ENCODE peak calls at places on chromosomes 4 and X, in seven cellular contexts. One of them, this sample, is unnamed.

GRCh38 chrX:135185795-135186443 is 14.7 kb upstream of the CT55 start:
- DNase-seq in natural killer cell treated with Interleukin-12 subunit alpha and Interleukin-12 subunit beta and Interleukin-15 and Interleukin-18, amount 100 ng/mL, for 72 hours: no peak
- DNase-seq in NCI-H1694: peak
- DNase-seq in stimulated activated CD8-positive, alpha-beta memory T cell treated with anti-CD3 and anti-CD28 coated beads, Interleukin-4, amount 100 ng/mL, for 24 hours: no peak
- DNase-seq in Right ventricle myocardium inferior: no peak
- DNase-seq in hepatic stellate cell: peak
- DNase-seq in nephron progenitor cell: peak
- DNase-seq in this sample: no peak

GRCh38 chr4:38266616-38267015 is 306.4 kb downstream of the PTTG2 start:
- DNase-seq in natural killer cell treated with Interleukin-12 subunit alpha and Interleukin-12 subunit beta and Interleukin-15 and Interleukin-18, amount 100 ng/mL, for 72 hours: no peak
- DNase-seq in NCI-H1694: no peak
- DNase-seq in stimulated activated CD8-positive, alpha-beta memory T cell treated with anti-CD3 and anti-CD28 coated beads, Interleukin-4, amount 100 ng/mL, for 24 hours: no peak
- DNase-seq in Right ventricle myocardium inferior: no peak
- DNase-seq in hepatic stellate cell: peak
- DNase-seq in nephron progenitor cell: no peak
- DNase-seq in this sample: no peak

GRCh38 chr4:76233967-76234678 is 17.4 kb upstream of the FAM47E start:
- DNase-seq in natural killer cell treated with Interleukin-12 subunit alpha and Interleukin-12 subunit beta and Interleukin-15 and Interleukin-18, amount 100 ng/mL, for 72 hours: no peak
- DNase-seq in NCI-H1694: no peak
- DNase-seq in stimulated activated CD8-positive, alpha-beta memory T cell treated with anti-CD3 and anti-CD28 coated beads, Interleukin-4, amount 100 ng/mL, for 24 hours: no peak
- DNase-seq in Right ventricle myocardium inferior: no peak
- DNase-seq in hepatic stellate cell: no peak
- DNase-seq in nephron progenitor cell: no peak
- DNase-seq in this sample: no peak

GRCh38 chrX:23783569-23784486 is 855 bp downstream of the SAT1 start:
- DNase-seq in natural killer cell treated with Interleukin-12 subunit alpha and Interleukin-12 subunit beta and Interleukin-15 and Interleukin-18, amount 100 ng/mL, for 72 hours: no peak
- DNase-seq in NCI-H1694: no peak
- DNase-seq in stimulated activated CD8-positive, alpha-beta memory T cell treated with anti-CD3 and anti-CD28 coated beads, Interleukin-4, amount 100 ng/mL, for 24 hours: no peak
- DNase-seq in Right ventricle myocardium inferior: no peak
- DNase-seq in hepatic stellate cell: no peak
- DNase-seq in nephron progenitor cell: peak
- DNase-seq in this sample: peak

GRCh38 chrX:40420899-40421729 is 159.7 kb upstream of the ATP6AP2 start:
- DNase-seq in natural killer cell treated with Interleukin-12 subunit alpha and Interleukin-12 subunit beta and Interleukin-15 and Interleukin-18, amount 100 ng/mL, for 72 hours: no peak
- DNase-seq in NCI-H1694: no peak
- DNase-seq in stimulated activated CD8-positive, alpha-beta memory T cell treated with anti-CD3 and anti-CD28 coated beads, Interleukin-4, amount 100 ng/mL, for 24 hours: no peak
- DNase-seq in Right ventricle myocardium inferior: peak
- DNase-seq in hepatic stellate cell: no peak
- DNase-seq in nephron progenitor cell: no peak
- DNase-seq in this sample: peak

GRCh38 chr4:124854968-124855367 is 142.4 kb upstream of the ANKRD50 start:
- DNase-seq in natural killer cell treated with Interleukin-12 subunit alpha and Interleukin-12 subunit beta and Interleukin-15 and Interleukin-18, amount 100 ng/mL, for 72 hours: no peak
- DNase-seq in NCI-H1694: no peak
- DNase-seq in stimulated activated CD8-positive, alpha-beta memory T cell treated with anti-CD3 and anti-CD28 coated beads, Interleukin-4, amount 100 ng/mL, for 24 hours: no peak
- DNase-seq in Right ventricle myocardium inferior: no peak
- DNase-seq in hepatic stellate cell: peak
- DNase-seq in nephron progenitor cell: no peak
- DNase-seq in this sample: no peak

GRCh38 chrX:71652405-71652804 is 14.9 kb upstream of the LOC101059915 start:
- DNase-seq in natural killer cell treated with Interleukin-12 subunit alpha and Interleukin-12 subunit beta and Interleukin-15 and Interleukin-18, amount 100 ng/mL, for 72 hours: peak
- DNase-seq in NCI-H1694: peak
- DNase-seq in stimulated activated CD8-positive, alpha-beta memory T cell treated with anti-CD3 and anti-CD28 coated beads, Interleukin-4, amount 100 ng/mL, for 24 hours: peak
- DNase-seq in Right ventricle myocardium inferior: no peak
- DNase-seq in hepatic stellate cell: peak
- DNase-seq in nephron progenitor cell: peak
- DNase-seq in this sample: peak

GRCh38 chr4:48109413-48110263 is 24.4 kb downstream of the TXK start:
- DNase-seq in natural killer cell treated with Interleukin-12 subunit alpha and Interleukin-12 subunit beta and Interleukin-15 and Interleukin-18, amount 100 ng/mL, for 72 hours: no peak
- DNase-seq in NCI-H1694: no peak
- DNase-seq in stimulated activated CD8-positive, alpha-beta memory T cell treated with anti-CD3 and anti-CD28 coated beads, Interleukin-4, amount 100 ng/mL, for 24 hours: no peak
- DNase-seq in Right ventricle myocardium inferior: no peak
- DNase-seq in hepatic stellate cell: peak
- DNase-seq in nephron progenitor cell: no peak
- DNase-seq in this sample: no peak

GRCh38 chr4:142850478-142850877 is 4.4 kb upstream of the INPP4B start:
- DNase-seq in natural killer cell treated with Interleukin-12 subunit alpha and Interleukin-12 subunit beta and Interleukin-15 and Interleukin-18, amount 100 ng/mL, for 72 hours: no peak
- DNase-seq in NCI-H1694: no peak
- DNase-seq in stimulated activated CD8-positive, alpha-beta memory T cell treated with anti-CD3 and anti-CD28 coated beads, Interleukin-4, amount 100 ng/mL, for 24 hours: no peak
- DNase-seq in Right ventricle myocardium inferior: no peak
- DNase-seq in hepatic stellate cell: no peak
- DNase-seq in nephron progenitor cell: no peak
- DNase-seq in this sample: no peak

GRCh38 chr4:144820706-144821105 is 174.8 kb downstream of the HHIP start:
- DNase-seq in natural killer cell treated with Interleukin-12 subunit alpha and Interleukin-12 subunit beta and Interleukin-15 and Interleukin-18, amount 100 ng/mL, for 72 hours: no peak
- DNase-seq in NCI-H1694: no peak
- DNase-seq in stimulated activated CD8-positive, alpha-beta memory T cell treated with anti-CD3 and anti-CD28 coated beads, Interleukin-4, amount 100 ng/mL, for 24 hours: no peak
- DNase-seq in Right ventricle myocardium inferior: no peak
- DNase-seq in hepatic stellate cell: peak
- DNase-seq in nephron progenitor cell: no peak
- DNase-seq in this sample: no peak

GRCh38 chrX:108312938-108313337 is 125.3 kb downstream of the COL4A6 start:
- DNase-seq in natural killer cell treated with Interleukin-12 subunit alpha and Interleukin-12 subunit beta and Interleukin-15 and Interleukin-18, amount 100 ng/mL, for 72 hours: no peak
- DNase-seq in NCI-H1694: no peak
- DNase-seq in stimulated activated CD8-positive, alpha-beta memory T cell treated with anti-CD3 and anti-CD28 coated beads, Interleukin-4, amount 100 ng/mL, for 24 hours: no peak
- DNase-seq in Right ventricle myocardium inferior: peak
- DNase-seq in hepatic stellate cell: no peak
- DNase-seq in nephron progenitor cell: peak
- DNase-seq in this sample: no peak

GRCh38 chrX:138485224-138485623 is 226.3 kb downstream of the FGF13 start:
- DNase-seq in natural killer cell treated with Interleukin-12 subunit alpha and Interleukin-12 subunit beta and Interleukin-15 and Interleukin-18, amount 100 ng/mL, for 72 hours: no peak
- DNase-seq in NCI-H1694: no peak
- DNase-seq in stimulated activated CD8-positive, alpha-beta memory T cell treated with anti-CD3 and anti-CD28 coated beads, Interleukin-4, amount 100 ng/mL, for 24 hours: no peak
- DNase-seq in Right ventricle myocardium inferior: no peak
- DNase-seq in hepatic stellate cell: no peak
- DNase-seq in nephron progenitor cell: no peak
- DNase-seq in this sample: no peak

GRCh38 chr4:8892556-8893226 is 21.1 kb upstream of the HMX1 start:
- DNase-seq in natural killer cell treated with Interleukin-12 subunit alpha and Interleukin-12 subunit beta and Interleukin-15 and Interleukin-18, amount 100 ng/mL, for 72 hours: no peak
- DNase-seq in NCI-H1694: no peak
- DNase-seq in stimulated activated CD8-positive, alpha-beta memory T cell treated with anti-CD3 and anti-CD28 coated beads, Interleukin-4, amount 100 ng/mL, for 24 hours: no peak
- DNase-seq in Right ventricle myocardium inferior: no peak
- DNase-seq in hepatic stellate cell: no peak
- DNase-seq in nephron progenitor cell: peak
- DNase-seq in this sample: no peak

GRCh38 chr4:6470502-6471302 is 1.7 kb downstream of the PPP2R2C start:
- DNase-seq in natural killer cell treated with Interleukin-12 subunit alpha and Interleukin-12 subunit beta and Interleukin-15 and Interleukin-18, amount 100 ng/mL, for 72 hours: no peak
- DNase-seq in NCI-H1694: no peak
- DNase-seq in stimulated activated CD8-positive, alpha-beta memory T cell treated with anti-CD3 and anti-CD28 coated beads, Interleukin-4, amount 100 ng/mL, for 24 hours: no peak
- DNase-seq in Right ventricle myocardium inferior: peak
- DNase-seq in hepatic stellate cell: peak
- DNase-seq in nephron progenitor cell: peak
- DNase-seq in this sample: no peak

GRCh38 chrX:25005382-25006185 is 10.2 kb downstream of the ARX start:
- DNase-seq in natural killer cell treated with Interleukin-12 subunit alpha and Interleukin-12 subunit beta and Interleukin-15 and Interleukin-18, amount 100 ng/mL, for 72 hours: no peak
- DNase-seq in NCI-H1694: no peak
- DNase-seq in stimulated activated CD8-positive, alpha-beta memory T cell treated with anti-CD3 and anti-CD28 coated beads, Interleukin-4, amount 100 ng/mL, for 24 hours: no peak
- DNase-seq in Right ventricle myocardium inferior: no peak
- DNase-seq in hepatic stellate cell: no peak
- DNase-seq in nephron progenitor cell: peak
- DNase-seq in this sample: no peak

GRCh38 chrX:131709553-131709952 is 165.7 kb downstream of the OR13H1 start:
- DNase-seq in natural killer cell treated with Interleukin-12 subunit alpha and Interleukin-12 subunit beta and Interleukin-15 and Interleukin-18, amount 100 ng/mL, for 72 hours: no peak
- DNase-seq in NCI-H1694: no peak
- DNase-seq in stimulated activated CD8-positive, alpha-beta memory T cell treated with anti-CD3 and anti-CD28 coated beads, Interleukin-4, amount 100 ng/mL, for 24 hours: no peak
- DNase-seq in Right ventricle myocardium inferior: no peak
- DNase-seq in hepatic stellate cell: no peak
- DNase-seq in nephron progenitor cell: no peak
- DNase-seq in this sample: no peak

GRCh38 chrX:136353519-136354095 is 52.8 kb downstream of the ADGRG4 start:
- DNase-seq in natural killer cell treated with Interleukin-12 subunit alpha and Interleukin-12 subunit beta and Interleukin-15 and Interleukin-18, amount 100 ng/mL, for 72 hours: no peak
- DNase-seq in NCI-H1694: no peak
- DNase-seq in stimulated activated CD8-positive, alpha-beta memory T cell treated with anti-CD3 and anti-CD28 coated beads, Interleukin-4, amount 100 ng/mL, for 24 hours: no peak
- DNase-seq in Right ventricle myocardium inferior: no peak
- DNase-seq in hepatic stellate cell: no peak
- DNase-seq in nephron progenitor cell: no peak
- DNase-seq in this sample: no peak

GRCh38 chr4:68344049-68344448 is 5.8 kb downstream of the YTHDC1 start:
- DNase-seq in natural killer cell treated with Interleukin-12 subunit alpha and Interleukin-12 subunit beta and Interleukin-15 and Interleukin-18, amount 100 ng/mL, for 72 hours: no peak
- DNase-seq in NCI-H1694: no peak
- DNase-seq in stimulated activated CD8-positive, alpha-beta memory T cell treated with anti-CD3 and anti-CD28 coated beads, Interleukin-4, amount 100 ng/mL, for 24 hours: no peak
- DNase-seq in Right ventricle myocardium inferior: no peak
- DNase-seq in hepatic stellate cell: no peak
- DNase-seq in nephron progenitor cell: no peak
- DNase-seq in this sample: no peak

GRCh38 chrX:111164728-111165127 is 68.7 kb downstream of the PAK3 start:
- DNase-seq in natural killer cell treated with Interleukin-12 subunit alpha and Interleukin-12 subunit beta and Interleukin-15 and Interleukin-18, amount 100 ng/mL, for 72 hours: no peak
- DNase-seq in NCI-H1694: peak
- DNase-seq in stimulated activated CD8-positive, alpha-beta memory T cell treated with anti-CD3 and anti-CD28 coated beads, Interleukin-4, amount 100 ng/mL, for 24 hours: no peak
- DNase-seq in Right ventricle myocardium inferior: no peak
- DNase-seq in hepatic stellate cell: no peak
- DNase-seq in nephron progenitor cell: no peak
- DNase-seq in this sample: no peak

GRCh38 chr4:115159141-115159540 is 45.7 kb upstream of the NDST4 start:
- DNase-seq in natural killer cell treated with Interleukin-12 subunit alpha and Interleukin-12 subunit beta and Interleukin-15 and Interleukin-18, amount 100 ng/mL, for 72 hours: no peak
- DNase-seq in NCI-H1694: no peak
- DNase-seq in stimulated activated CD8-positive, alpha-beta memory T cell treated with anti-CD3 and anti-CD28 coated beads, Interleukin-4, amount 100 ng/mL, for 24 hours: no peak
- DNase-seq in Right ventricle myocardium inferior: no peak
- DNase-seq in hepatic stellate cell: no peak
- DNase-seq in nephron progenitor cell: no peak
- DNase-seq in this sample: no peak

GRCh38 chr4:26858035-26858918 is 2.4 kb upstream of the STIM2 start:
- DNase-seq in natural killer cell treated with Interleukin-12 subunit alpha and Interleukin-12 subunit beta and Interleukin-15 and Interleukin-18, amount 100 ng/mL, for 72 hours: no peak
- DNase-seq in NCI-H1694: no peak
- DNase-seq in stimulated activated CD8-positive, alpha-beta memory T cell treated with anti-CD3 and anti-CD28 coated beads, Interleukin-4, amount 100 ng/mL, for 24 hours: no peak
- DNase-seq in Right ventricle myocardium inferior: no peak
- DNase-seq in hepatic stellate cell: no peak
- DNase-seq in nephron progenitor cell: no peak
- DNase-seq in this sample: no peak

GRCh38 chr4:126512998-126513397 is 1119.8 kb upstream of the INTU start:
- DNase-seq in natural killer cell treated with Interleukin-12 subunit alpha and Interleukin-12 subunit beta and Interleukin-15 and Interleukin-18, amount 100 ng/mL, for 72 hours: no peak
- DNase-seq in NCI-H1694: no peak
- DNase-seq in stimulated activated CD8-positive, alpha-beta memory T cell treated with anti-CD3 and anti-CD28 coated beads, Interleukin-4, amount 100 ng/mL, for 24 hours: no peak
- DNase-seq in Right ventricle myocardium inferior: no peak
- DNase-seq in hepatic stellate cell: no peak
- DNase-seq in nephron progenitor cell: no peak
- DNase-seq in this sample: no peak

GRCh38 chr4:6641971-6642320 is 1.5 kb downstream of the MRFAP1 start:
- DNase-seq in natural killer cell treated with Interleukin-12 subunit alpha and Interleukin-12 subunit beta and Interleukin-15 and Interleukin-18, amount 100 ng/mL, for 72 hours: no peak
- DNase-seq in NCI-H1694: no peak
- DNase-seq in stimulated activated CD8-positive, alpha-beta memory T cell treated with anti-CD3 and anti-CD28 coated beads, Interleukin-4, amount 100 ng/mL, for 24 hours: no peak
- DNase-seq in Right ventricle myocardium inferior: no peak
- DNase-seq in hepatic stellate cell: no peak
- DNase-seq in nephron progenitor cell: no peak
- DNase-seq in this sample: no peak

GRCh38 chr4:96149911-96150310 is 310.0 kb downstream of the PDHA2 start:
- DNase-seq in natural killer cell treated with Interleukin-12 subunit alpha and Interleukin-12 subunit beta and Interleukin-15 and Interleukin-18, amount 100 ng/mL, for 72 hours: no peak
- DNase-seq in NCI-H1694: no peak
- DNase-seq in stimulated activated CD8-positive, alpha-beta memory T cell treated with anti-CD3 and anti-CD28 coated beads, Interleukin-4, amount 100 ng/mL, for 24 hours: no peak
- DNase-seq in Right ventricle myocardium inferior: no peak
- DNase-seq in hepatic stellate cell: no peak
- DNase-seq in nephron progenitor cell: no peak
- DNase-seq in this sample: no peak

This sample was measured in NK-92 treated with Interleukin-12 subunit alpha and Interleukin-12 subunit beta, amount 100 ng/mL, for 24 hours.